ENCODE peak calls at places on chromosome 22, in ten cellular contexts. U is epithelial cell of esophagus, Z is A549, R is AG10803, I is Peyer's patch, Y is esophagus muscularis mucosa, N is transverse colon, M is heart left ventricle, Q is HCT116, T is bronchial epithelial cell. L is an unnamed sample.

GRCh38 chr22:17171313-17172171 is 12.5 kb upstream of the HDHD5 start:
- DNase-seq in U (peak; percentile 75), Z (peak; percentile 77), R (peak; percentile 90), I (peak; percentile 94), Y (peak; percentile 95), N (peak; percentile 92), M (peak; percentile 95), Q (peak; percentile 82), T (peak; percentile 55), L (peak; percentile 95)

GRCh38 chr22:28930357-28931007 is 47.1 kb downstream of the ZNRF3 start:
- DNase-seq in U (no peak), Z (no peak), R (no peak), I (no peak), Y (no peak), N (no peak), M (no peak), Q (no peak), T (no peak), L (no peak)

GRCh38 chr22:41833369-41834004 is 582 bp downstream of the SREBF2 start:
- DNase-seq in U (no peak), Z (no peak), R (peak; percentile 25), I (peak; percentile 73), Y (no peak), N (peak; percentile 57), M (peak; percentile 52), Q (no peak), T (no peak), L (peak; percentile 22)

GRCh38 chr22:40204331-40205116 is 26.8 kb downstream of the TNRC6B start:
- DNase-seq in U (no peak), Z (no peak), R (peak; percentile 99), I (no peak), Y (no peak), N (no peak), M (peak; percentile 46), Q (no peak), T (no peak), L (peak; percentile 83)

GRCh38 chr22:42788021-42788420 is 67.4 kb upstream of the A4GALT start:
- DNase-seq in U (no peak), Z (no peak), R (no peak), I (no peak), Y (no peak), N (no peak), M (no peak), Q (no peak), T (no peak), L (no peak)

GRCh38 chr22:49212002-49212401 is 615.7 kb downstream of the BRD1 start:
- DNase-seq in U (no peak), Z (no peak), R (no peak), I (peak; percentile 3), Y (no peak), N (no peak), M (peak; percentile 6), Q (no peak), T (no peak), L (no peak)

GRCh38 chr22:38284042-38284402 is 11.2 kb upstream of the TMEM184B start:
- DNase-seq in U (no peak), Z (no peak), R (peak; percentile 97), I (no peak), Y (no peak), N (no peak), M (no peak), Q (no peak), T (no peak), L (peak; percentile 95)

GRCh38 chr22:28917747-28918543 is 34.6 kb downstream of the ZNRF3 start:
- DNase-seq in U (no peak), Z (peak; percentile 7), R (peak; percentile 10), I (no peak), Y (no peak), N (peak; percentile 32), M (peak; percentile 49), Q (peak; percentile 74), T (no peak), L (no peak)

GRCh38 chr22:42365337-42365865 is 66.8 kb downstream of the NFAM1 start:
- DNase-seq in U (no peak), Z (no peak), R (no peak), I (no peak), Y (no peak), N (no peak), M (no peak), Q (no peak), T (no peak), L (no peak)

GRCh38 chr22:50303515-50303847 is 4.0 kb downstream of the PLXNB2 start:
- DNase-seq in U (no peak), Z (no peak), R (no peak), I (no peak), Y (no peak), N (no peak), M (no peak), Q (no peak), T (no peak), L (no peak)
- H3K4me3 ChIP-seq in U (peak overlapping the region; percentile 29), Z (peak overlapping the region; percentile 100), R (no peak overlapping the region), I (peak overlapping the region; percentile 74), Y (peak overlapping the region; percentile 91), N (no peak overlapping the region), M (no peak overlapping the region), Q (no peak overlapping the region), T (no peak overlapping the region), L (no peak overlapping the region)

DNA sequence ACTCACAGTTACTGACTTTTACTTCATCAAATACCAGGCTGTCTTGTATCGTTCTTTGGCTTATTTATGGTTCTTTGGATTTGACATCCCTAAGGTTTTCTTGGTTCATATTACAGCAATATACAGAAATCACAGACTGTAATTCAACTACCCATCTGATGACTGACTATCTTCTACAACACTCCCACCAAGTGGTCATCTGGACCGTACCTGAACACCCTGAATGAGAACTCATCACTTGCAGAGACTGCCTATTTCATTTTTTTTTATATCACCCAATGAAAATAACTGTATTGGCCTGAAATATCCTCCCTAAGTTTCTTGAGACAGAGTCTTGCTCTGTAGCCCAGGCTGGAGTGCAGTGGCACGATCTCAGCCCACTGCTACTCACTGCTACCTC is 9.5 kb upstream of the UPB1 start:
- DNase-seq in U (no peak), Z (no peak), R (no peak), I (no peak), Y (no peak), N (no peak), M (no peak), Q (no peak), T (no peak), L (no peak)
- TF ChIP-seq CTCF in U (no peak), Z (peak; percentile 11), R (no peak), I (no peak), Y (peak; percentile 20), N (no peak), M (peak; percentile 51), Q (peak; percentile 29), T (no peak), L (peak; percentile 3)

GRCh38 chr22:44026066-44026629 is 2.0 kb downstream of the PARVB start:
- DNase-seq in U (no peak), Z (no peak), R (peak; percentile 23), I (no peak), Y (no peak), N (no peak), M (peak; percentile 59), Q (no peak), T (no peak), L (no peak)
- H3K4me3 ChIP-seq in U (no peak overlapping the region), Z (no peak overlapping the region), R (peak overlapping the region; percentile 49), I (no peak overlapping the region), Y (peak overlapping the region; percentile 69), N (peak overlapping the region; percentile 9), M (no peak overlapping the region), Q (no peak overlapping the region), T (no peak overlapping the region), L (no peak overlapping the region)

GRCh38 chr22:36856792-36857135 is 4.0 kb upstream of the NCF4 start:
- DNase-seq in U (no peak), Z (no peak), R (no peak), I (no peak), Y (no peak), N (no peak), M (no peak), Q (no peak), T (no peak), L (no peak)

GRCh38 chr22:36858156-36858555 is 2.6 kb upstream of the NCF4 start:
- DNase-seq in U (no peak), Z (no peak), R (no peak), I (no peak), Y (no peak), N (no peak), M (no peak), Q (no peak), T (no peak), L (no peak)

GRCh38 chr22:36855478-36855877 is 5.3 kb upstream of the NCF4 start:
- DNase-seq in U (no peak), Z (no peak), R (no peak), I (no peak), Y (no peak), N (no peak), M (no peak), Q (no peak), T (no peak), L (no peak)

GRCh38 chr22:36853407-36854099 is 7.3 kb upstream of the NCF4 start:
- DNase-seq in U (peak; percentile 35), Z (peak; percentile 22), R (peak; percentile 18), I (peak; percentile 84), Y (no peak), N (peak; percentile 76), M (peak; percentile 73), Q (peak; percentile 40), T (no peak), L (peak; percentile 43)

GRCh38 chr22:36856121-36856791 is 4.5 kb upstream of the NCF4 start:
- DNase-seq in U (peak; percentile 82), Z (peak; percentile 57), R (peak; percentile 74), I (peak; percentile 95), Y (peak; percentile 94), N (peak; percentile 95), M (peak; percentile 89), Q (peak; percentile 73), T (peak; percentile 61), L (peak; percentile 93)
- TF ChIP-seq CTCF in U (peak; percentile 100), Z (peak; percentile 99), R (peak; percentile 100), I (peak; percentile 100), Y (peak; percentile 99), N (peak; percentile 100), M (peak; percentile 100), Q (peak; percentile 100), T (peak; percentile 100), L (peak; percentile 100)

L was measured in foreskin fibroblast.